ENCODE peak calls at places on chromosomes 12 and 14, in eight cellular contexts. One of them, this sample, is unnamed.
A peak's percentile ranks its signal among the peaks of the same experiment; 100 is the strongest.

GRCh38 chr12:68940731-68941130 is 7.8 kb upstream of the CPM start:
- DNase-seq in NCI-H1417: no peak
- DNase-seq in transverse colon: no peak
- DNase-seq in mesendoderm: no peak
- DNase-seq in HuH-7.5: no peak
- DNase-seq in anterior cingulate cortex: no peak
- DNase-seq in NCI-H1092: no peak
- DNase-seq in effector CD8-positive, alpha-beta T cell: no peak
- DNase-seq in this sample: no peak

GRCh38 chr12:93812616-93813015 is 135.4 kb downstream of the CRADD start:
- DNase-seq in transverse colon: no peak
- DNase-seq in NCI-H1092: no peak
- DNase-seq in NCI-H1417: no peak
- DNase-seq in anterior cingulate cortex: no peak
- DNase-seq in HuH-7.5: no peak
- DNase-seq in mesendoderm: no peak
- DNase-seq in effector CD8-positive, alpha-beta T cell: no peak
- DNase-seq in this sample: no peak

GRCh38 chr14:103542545-103543088 is 13.6 kb downstream of the TRMT61A start:
- DNase-seq in NCI-H1092: peak; percentile 75
- DNase-seq in effector CD8-positive, alpha-beta T cell: no peak
- DNase-seq in anterior cingulate cortex: peak; percentile 90
- DNase-seq in NCI-H1417: peak; percentile 57
- DNase-seq in mesendoderm: peak; percentile 88
- DNase-seq in transverse colon: peak; percentile 66
- DNase-seq in HuH-7.5: no peak
- DNase-seq in this sample: no peak

GRCh38 chr14:59529189-59529588 is 44.9 kb downstream of the JKAMP start:
- DNase-seq in NCI-H1417: no peak
- DNase-seq in transverse colon: no peak
- DNase-seq in anterior cingulate cortex: no peak
- DNase-seq in NCI-H1092: no peak
- DNase-seq in mesendoderm: no peak
- DNase-seq in effector CD8-positive, alpha-beta T cell: no peak
- DNase-seq in HuH-7.5: no peak
- DNase-seq in this sample: no peak

GRCh38 chr14:87351007-87351406 is 642.0 kb downstream of the GALC start:
- DNase-seq in effector CD8-positive, alpha-beta T cell: no peak
- DNase-seq in HuH-7.5: no peak
- DNase-seq in mesendoderm: peak; percentile 36
- DNase-seq in transverse colon: no peak
- DNase-seq in anterior cingulate cortex: no peak
- DNase-seq in NCI-H1092: no peak
- DNase-seq in NCI-H1417: no peak
- DNase-seq in this sample: no peak

GRCh38 chr14:23881292-23881691 is 72.3 kb upstream of the DHRS4 start:
- DNase-seq in mesendoderm: no peak
- DNase-seq in HuH-7.5: no peak
- DNase-seq in NCI-H1092: no peak
- DNase-seq in transverse colon: no peak
- DNase-seq in NCI-H1417: no peak
- DNase-seq in anterior cingulate cortex: peak; percentile 10
- DNase-seq in effector CD8-positive, alpha-beta T cell: no peak
- DNase-seq in this sample: no peak

GRCh38 chr12:51884676-51885229 is 3.1 kb upstream of the ANKRD33 start:
- DNase-seq in HuH-7.5: no peak
- DNase-seq in effector CD8-positive, alpha-beta T cell: no peak
- DNase-seq in mesendoderm: peak; percentile 88
- DNase-seq in transverse colon: no peak
- DNase-seq in NCI-H1417: no peak
- DNase-seq in NCI-H1092: no peak
- DNase-seq in anterior cingulate cortex: no peak
- DNase-seq in this sample: no peak

GRCh38 chr14:50055461-50056228 is 60.7 kb downstream of the VCPKMT start:
- DNase-seq in mesendoderm: no peak
- DNase-seq in HuH-7.5: no peak
- DNase-seq in NCI-H1092: no peak
- DNase-seq in anterior cingulate cortex: no peak
- DNase-seq in transverse colon: no peak
- DNase-seq in NCI-H1417: no peak
- DNase-seq in effector CD8-positive, alpha-beta T cell: no peak
- DNase-seq in this sample: no peak

GRCh38 chr12:121769831-121770301 is 23.6 kb downstream of the RHOF start:
- DNase-seq in HuH-7.5: no peak
- DNase-seq in NCI-H1092: no peak
- DNase-seq in mesendoderm: no peak
- DNase-seq in effector CD8-positive, alpha-beta T cell: no peak
- DNase-seq in transverse colon: peak; percentile 44
- DNase-seq in anterior cingulate cortex: no peak
- DNase-seq in NCI-H1417: no peak
- DNase-seq in this sample: no peak

GRCh38 chr14:100834441-100835277 is 8.7 kb downstream of the MEG3 start:
- DNase-seq in HuH-7.5: no peak
- DNase-seq in mesendoderm: no peak
- DNase-seq in NCI-H1417: no peak
- DNase-seq in anterior cingulate cortex: no peak
- DNase-seq in effector CD8-positive, alpha-beta T cell: no peak
- DNase-seq in transverse colon: no peak
- DNase-seq in NCI-H1092: no peak
- DNase-seq in this sample: no peak

GRCh38 chr12:26196424-26196722 is 1.0 kb downstream of the SSPN start:
- DNase-seq in HuH-7.5: no peak
- DNase-seq in effector CD8-positive, alpha-beta T cell: no peak
- DNase-seq in anterior cingulate cortex: no peak
- DNase-seq in mesendoderm: no peak
- DNase-seq in transverse colon: no peak
- DNase-seq in NCI-H1092: no peak
- DNase-seq in NCI-H1417: no peak
- DNase-seq in this sample: no peak

GRCh38 chr14:72904840-72905561 is 11.1 kb upstream of the DPF3 start:
- DNase-seq in NCI-H1417: peak; percentile 74
- DNase-seq in effector CD8-positive, alpha-beta T cell: peak; percentile 34
- DNase-seq in HuH-7.5: peak; percentile 26
- DNase-seq in anterior cingulate cortex: peak; percentile 56
- DNase-seq in mesendoderm: peak; percentile 72
- DNase-seq in NCI-H1092: peak; percentile 12
- DNase-seq in transverse colon: peak; percentile 71
- DNase-seq in this sample: peak; percentile 51

GRCh38 chr14:79511146-79511545 is 700.2 kb downstream of the DIO2 start:
- DNase-seq in mesendoderm: no peak
- DNase-seq in NCI-H1417: no peak
- DNase-seq in HuH-7.5: no peak
- DNase-seq in transverse colon: no peak
- DNase-seq in anterior cingulate cortex: no peak
- DNase-seq in effector CD8-positive, alpha-beta T cell: no peak
- DNase-seq in NCI-H1092: no peak
- DNase-seq in this sample: no peak

GRCh38 chr12:570949-571794 is 92.1 kb downstream of the NINJ2 start:
- DNase-seq in anterior cingulate cortex: no peak
- DNase-seq in mesendoderm: peak; percentile 83
- DNase-seq in NCI-H1092: no peak
- DNase-seq in effector CD8-positive, alpha-beta T cell: no peak
- DNase-seq in NCI-H1417: no peak
- DNase-seq in HuH-7.5: peak; percentile 59
- DNase-seq in transverse colon: peak; percentile 82
- DNase-seq in this sample: no peak

GRCh38 chr14:90970167-90970600 is 90.3 kb downstream of the RPS6KA5 start:
- DNase-seq in anterior cingulate cortex: no peak
- DNase-seq in NCI-H1417: no peak
- DNase-seq in effector CD8-positive, alpha-beta T cell: no peak
- DNase-seq in mesendoderm: no peak
- DNase-seq in transverse colon: no peak
- DNase-seq in NCI-H1092: no peak
- DNase-seq in HuH-7.5: no peak
- DNase-seq in this sample: no peak

GRCh38 chr12:104827587-104827986 is 130.5 kb downstream of the SLC41A2 start:
- DNase-seq in transverse colon: no peak
- DNase-seq in NCI-H1092: no peak
- DNase-seq in HuH-7.5: no peak
- DNase-seq in effector CD8-positive, alpha-beta T cell: no peak
- DNase-seq in anterior cingulate cortex: no peak
- DNase-seq in mesendoderm: peak; percentile 49
- DNase-seq in NCI-H1417: no peak
- DNase-seq in this sample: no peak

GRCh38 chr12:105423237-105423636 is 92.7 kb downstream of the C12orf75 start:
- DNase-seq in NCI-H1092: no peak
- DNase-seq in HuH-7.5: no peak
- DNase-seq in effector CD8-positive, alpha-beta T cell: no peak
- DNase-seq in anterior cingulate cortex: no peak
- DNase-seq in NCI-H1417: no peak
- DNase-seq in transverse colon: no peak
- DNase-seq in mesendoderm: no peak
- DNase-seq in this sample: no peak

GRCh38 chr12:26062566-26062965 is 62.3 kb downstream of the BHLHE41 start:
- DNase-seq in anterior cingulate cortex: no peak
- DNase-seq in transverse colon: no peak
- DNase-seq in HuH-7.5: no peak
- DNase-seq in NCI-H1417: no peak
- DNase-seq in effector CD8-positive, alpha-beta T cell: no peak
- DNase-seq in NCI-H1092: no peak
- DNase-seq in mesendoderm: peak; percentile 55
- DNase-seq in this sample: no peak

GRCh38 chr14:105473677-105474477 is 744 bp upstream of the CRIP2 start:
- DNase-seq in anterior cingulate cortex: peak; percentile 77
- DNase-seq in NCI-H1092: peak; percentile 82
- DNase-seq in transverse colon: peak; percentile 75
- DNase-seq in NCI-H1417: peak; percentile 93
- DNase-seq in mesendoderm: peak; percentile 98
- DNase-seq in HuH-7.5: peak; percentile 86
- DNase-seq in effector CD8-positive, alpha-beta T cell: peak; percentile 71
- DNase-seq in this sample: no peak

GRCh38 chr12:4440187-4440941 is 5.3 kb downstream of the FGF6 start:
- DNase-seq in mesendoderm: peak; percentile 78
- DNase-seq in NCI-H1092: no peak
- DNase-seq in anterior cingulate cortex: no peak
- DNase-seq in effector CD8-positive, alpha-beta T cell: no peak
- DNase-seq in transverse colon: no peak
- DNase-seq in HuH-7.5: no peak
- DNase-seq in NCI-H1417: no peak
- DNase-seq in this sample: no peak

GRCh38 chr14:52663850-52664249 is 31.5 kb downstream of the ERO1A start:
- DNase-seq in HuH-7.5: no peak
- DNase-seq in anterior cingulate cortex: no peak
- DNase-seq in NCI-H1092: no peak
- DNase-seq in NCI-H1417: no peak
- DNase-seq in mesendoderm: peak; percentile 30
- DNase-seq in transverse colon: no peak
- DNase-seq in effector CD8-positive, alpha-beta T cell: no peak
- DNase-seq in this sample: no peak

GRCh38 chr14:37903561-37904191 is 304.0 kb upstream of the SSTR1 start:
- DNase-seq in mesendoderm: peak; percentile 58
- DNase-seq in NCI-H1092: peak; percentile 61
- DNase-seq in anterior cingulate cortex: no peak
- DNase-seq in effector CD8-positive, alpha-beta T cell: no peak
- DNase-seq in transverse colon: no peak
- DNase-seq in NCI-H1417: peak; percentile 75
- DNase-seq in HuH-7.5: no peak
- DNase-seq in this sample: no peak

GRCh38 chr12:130044991-130045621 is 117.2 kb upstream of the FZD10 start:
- DNase-seq in NCI-H1092: peak; percentile 25
- DNase-seq in NCI-H1417: no peak
- DNase-seq in transverse colon: no peak
- DNase-seq in HuH-7.5: no peak
- DNase-seq in anterior cingulate cortex: no peak
- DNase-seq in effector CD8-positive, alpha-beta T cell: no peak
- DNase-seq in mesendoderm: peak; percentile 82
- DNase-seq in this sample: no peak

GRCh38 chr14:64971890-64972785 is at the start of gene RAB15:
- DNase-seq in effector CD8-positive, alpha-beta T cell: peak; percentile 16
- DNase-seq in mesendoderm: no peak
- DNase-seq in NCI-H1417: peak; percentile 45
- DNase-seq in anterior cingulate cortex: no peak
- DNase-seq in NCI-H1092: peak; percentile 38
- DNase-seq in transverse colon: peak; percentile 32
- DNase-seq in HuH-7.5: peak; percentile 42
- DNase-seq in this sample: no peak

GRCh38 chr12:105365231-105365630 is 34.7 kb downstream of the C12orf75 start:
- DNase-seq in transverse colon: no peak
- DNase-seq in effector CD8-positive, alpha-beta T cell: no peak
- DNase-seq in HuH-7.5: no peak
- DNase-seq in anterior cingulate cortex: no peak
- DNase-seq in mesendoderm: no peak
- DNase-seq in NCI-H1417: no peak
- DNase-seq in NCI-H1092: no peak
- DNase-seq in this sample: no peak

GRCh38 chr12:32561931-32562341 is 117.2 kb upstream of the DNM1L start:
- DNase-seq in effector CD8-positive, alpha-beta T cell: no peak
- DNase-seq in NCI-H1092: no peak
- DNase-seq in mesendoderm: no peak
- DNase-seq in HuH-7.5: no peak
- DNase-seq in anterior cingulate cortex: no peak
- DNase-seq in transverse colon: no peak
- DNase-seq in NCI-H1417: peak; percentile 29
- DNase-seq in this sample: no peak

GRCh38 chr14:67583711-67584644 is 16.1 kb downstream of the PIGH start:
- DNase-seq in mesendoderm: peak; percentile 55
- DNase-seq in transverse colon: peak; percentile 41
- DNase-seq in anterior cingulate cortex: no peak
- DNase-seq in effector CD8-positive, alpha-beta T cell: peak; percentile 3
- DNase-seq in NCI-H1417: peak; percentile 48
- DNase-seq in HuH-7.5: peak; percentile 75
- DNase-seq in NCI-H1092: peak; percentile 56
- DNase-seq in this sample: no peak

GRCh38 chr14:91575469-91576208 is 65.5 kb upstream of the PPP4R3A start:
- DNase-seq in effector CD8-positive, alpha-beta T cell: no peak
- DNase-seq in NCI-H1417: no peak
- DNase-seq in HuH-7.5: no peak
- DNase-seq in anterior cingulate cortex: no peak
- DNase-seq in transverse colon: peak; percentile 35
- DNase-seq in NCI-H1092: no peak
- DNase-seq in mesendoderm: no peak
- DNase-seq in this sample: no peak

GRCh38 chr12:57868870-57869609 is 22.5 kb upstream of the CTDSP2 start:
- DNase-seq in effector CD8-positive, alpha-beta T cell: no peak
- DNase-seq in anterior cingulate cortex: peak; percentile 81
- DNase-seq in mesendoderm: no peak
- DNase-seq in HuH-7.5: no peak
- DNase-seq in transverse colon: no peak
- DNase-seq in NCI-H1417: peak; percentile 87
- DNase-seq in NCI-H1092: no peak
- DNase-seq in this sample: no peak

GRCh38 chr12:6375269-6376078 is at the start of gene SCNN1A:
- DNase-seq in transverse colon: peak; percentile 86
- DNase-seq in mesendoderm: peak; percentile 89
- DNase-seq in HuH-7.5: no peak
- DNase-seq in NCI-H1417: peak; percentile 82
- DNase-seq in anterior cingulate cortex: no peak
- DNase-seq in NCI-H1092: no peak
- DNase-seq in effector CD8-positive, alpha-beta T cell: no peak
- DNase-seq in this sample: no peak

GRCh38 chr14:85254718-85255117 is 275.2 kb upstream of the FLRT2 start:
- DNase-seq in NCI-H1417: no peak
- DNase-seq in mesendoderm: no peak
- DNase-seq in effector CD8-positive, alpha-beta T cell: no peak
- DNase-seq in transverse colon: no peak
- DNase-seq in NCI-H1092: no peak
- DNase-seq in anterior cingulate cortex: no peak
- DNase-seq in HuH-7.5: no peak
- DNase-seq in this sample: no peak